ENCODE peak calls at places on chromosomes 12 and 14, in five cellular contexts. O, Q, S, I and D are unnamed samples.

GRCh38 chr14:97820781-97821180 is 1023.6 kb downstream of the VRK1 start:
- DNase-seq in O (no peak), Q (no peak), S (no peak), I (no peak), D (no peak)

GRCh38 chr12:53748072-53748840 is 3.5 kb downstream of the CISTR start:
- DNase-seq in O (no peak), Q (no peak), S (no peak), I (no peak), D (no peak)

GRCh38 chr14:102616799-102617198 is 24.4 kb downstream of the RCOR1 start:
- DNase-seq in O (no peak), Q (no peak), S (no peak), I (no peak), D (no peak)

GRCh38 chr14:94596361-94596760 is 15.1 kb downstream of the SERPINA5 start:
- DNase-seq in O (no peak), Q (no peak), S (no peak), I (no peak), D (no peak)

GRCh38 chr12:121866331-121866730 is 7.7 kb upstream of the HPD start:
- DNase-seq in O (no peak), Q (no peak), S (no peak), I (no peak), D (no peak)

GRCh38 chr12:109793411-109793810 is 39.8 kb downstream of the TRPV4 start:
- DNase-seq in O (no peak), Q (no peak), S (no peak), I (no peak), D (no peak)

GRCh38 chr12:52794479-52795331 is 1.2 kb downstream of the KRT3 start:
- DNase-seq in O (no peak), Q (no peak), S (no peak), I (no peak), D (peak)

GRCh38 chr12:123126294-123127144 is 24.4 kb downstream of the PITPNM2 start:
- DNase-seq in O (no peak), Q (no peak), S (peak), I (no peak), D (peak)

GRCh38 chr12:55829967-55830600 is 697 bp upstream of the DNAJC14 start:
- DNase-seq in O (no peak), Q (peak), S (no peak), I (peak), D (peak)

GRCh38 chr14:92651106-92651792 is 97.2 kb downstream of the LGMN start:
- DNase-seq in O (peak), Q (peak), S (no peak), I (peak), D (peak)

GRCh38 chr14:74667758-74668157 is 45.1 kb downstream of the AREL1 start:
- DNase-seq in O (no peak), Q (no peak), S (no peak), I (no peak), D (no peak)

GRCh38 chr12:31849090-31849687 is 110.0 kb upstream of the RESF1 start:
- DNase-seq in O (no peak), Q (no peak), S (no peak), I (no peak), D (no peak)

GRCh38 chr14:93068721-93069120 is 47.0 kb downstream of the ITPK1 start:
- DNase-seq in O (no peak), Q (no peak), S (no peak), I (no peak), D (no peak)

GRCh38 chr14:96735509-96735908 is 61.7 kb upstream of the VRK1 start:
- DNase-seq in O (no peak), Q (no peak), S (peak), I (no peak), D (no peak)

GRCh38 chr14:33794791-33795300 is 156.0 kb downstream of the EGLN3 start:
- DNase-seq in O (no peak), Q (no peak), S (no peak), I (no peak), D (no peak)